ENCODE peak calls at places on chromosomes 5 and 9, in four cellular contexts. U, N, F and T are unnamed samples.
A peak's percentile ranks its signal among the peaks of the same experiment; 100 is the strongest.

GRCh38 chr5:43601454-43602260 is 1.3 kb upstream of the NNT start:
- DNase-seq in N (peak; percentile 58), F (no peak), U (no peak), T (peak; percentile 36)

GRCh38 chr9:14910178-14910805 is at the start of gene FREM1:
- DNase-seq in U (no peak), F (peak; percentile 87), N (peak; percentile 0), T (peak; percentile 43)

GRCh38 chr5:9046756-9047481 is 499.0 kb downstream of the SEMA5A start:
- DNase-seq in F (no peak), N (peak; percentile 96), U (peak; percentile 81), T (no peak)

GRCh38 chr9:31542384-31543055 is 841.9 kb upstream of the ACO1 start:
- DNase-seq in N (peak; percentile 31), U (no peak), F (peak; percentile 38), T (peak; percentile 17)

GRCh38 chr5:151463137-151464029 is 16.0 kb downstream of the SLC36A1 start:
- DNase-seq in N (no peak), F (peak; percentile 56), U (no peak), T (peak; percentile 55)

GRCh38 chr5:141040093-141040762 is 10.9 kb upstream of the PCDHB1 start:
- DNase-seq in N (no peak), F (peak; percentile 83), U (no peak), T (no peak)

GRCh38 chr5:150022163-150022540 is 21.6 kb downstream of the HMGXB3 start:
- DNase-seq in U (peak; percentile 47), F (no peak), N (peak; percentile 95), T (no peak)

GRCh38 chr9:134375430-134376385 is 49.5 kb downstream of the RXRA start:
- DNase-seq in U (no peak), F (peak; percentile 42), N (peak; percentile 56), T (no peak)

GRCh38 chr9:127129718-127130085 is 7.3 kb upstream of the ANGPTL2 start:
- DNase-seq in U (no peak), N (no peak), F (no peak), T (no peak)

GRCh38 chr9:76341616-76342015 is 52.6 kb downstream of the RFK start:
- DNase-seq in N (no peak), U (no peak), F (no peak), T (no peak)
- H3K27ac ChIP-seq in N (no peak overlapping the region), U (no peak overlapping the region), F (no peak overlapping the region), T (no peak overlapping the region)

GRCh38 chr5:11873587-11873986 is 30.7 kb downstream of the CTNND2 start:
- DNase-seq in U (no peak), N (no peak), F (no peak), T (no peak)

GRCh38 chr5:11878846-11879245 is 25.4 kb downstream of the CTNND2 start:
- DNase-seq in N (no peak), F (no peak), U (no peak), T (no peak)
- H3K4me3 ChIP-seq in N (no peak overlapping the region), F (no peak overlapping the region), U (no peak overlapping the region), T (no peak overlapping the region)

DNA sequence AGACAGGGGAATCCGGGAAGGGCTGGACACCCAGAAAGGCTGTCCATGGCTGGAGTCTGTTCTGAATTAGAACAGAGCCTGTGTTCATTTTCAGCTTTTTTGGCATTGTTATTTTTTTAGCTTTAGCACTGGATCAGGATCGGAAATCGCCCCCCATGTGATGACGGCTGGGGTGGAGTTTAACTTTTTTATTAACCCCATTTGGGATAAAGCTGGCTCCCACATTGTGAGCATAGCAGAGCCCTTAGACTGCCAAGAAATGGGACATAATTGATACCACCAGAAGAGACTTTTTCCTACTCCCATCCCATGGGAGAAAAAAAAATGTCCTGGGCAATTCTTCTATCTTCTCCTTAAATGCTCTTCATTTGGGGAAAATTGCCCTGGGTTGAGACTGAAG is 52.4 kb downstream of the SLIT3 start:
- DNase-seq in U (no peak), N (no peak), F (no peak), T (no peak)
- H3K27ac ChIP-seq in U (no peak overlapping the region), N (no peak overlapping the region), F (no peak overlapping the region), T (no peak overlapping the region)

GRCh38 chr5:41510176-41510831 is at the start of gene PLCXD3:
- DNase-seq in N (peak; percentile 8), U (no peak), F (peak; percentile 74), T (peak; percentile 43)
- H3K4me3 ChIP-seq in N (peak within 1 kb of the TSS; percentile 47), U (peak within 1 kb of the TSS; percentile 48), F (peak within 1 kb of the TSS; percentile 53), T (peak within 1 kb of the TSS; percentile 30)